ENCODE peak calls at places on chromosomes 4 and X, in five cellular contexts. One of them, this sample, is unnamed.

GRCh38 chr4:51895816-51896408 is 53.0 kb downstream of the DCUN1D4 start:
- DNase-seq in mesendoderm: peak
- DNase-seq in posterior cingulate gyrus: peak
- DNase-seq in MV-4-11: peak
- DNase-seq in fibroblast of the aortic adventitia: peak
- DNase-seq in this sample: peak

GRCh38 chrX:50111762-50112161 is 89.0 kb downstream of the AKAP4 start:
- DNase-seq in fibroblast of the aortic adventitia: no peak
- DNase-seq in posterior cingulate gyrus: no peak
- DNase-seq in mesendoderm: no peak
- DNase-seq in MV-4-11: no peak
- DNase-seq in this sample: no peak

GRCh38 chr4:185215261-185215660 is 5.9 kb downstream of the SNX25 start:
- DNase-seq in fibroblast of the aortic adventitia: no peak
- DNase-seq in MV-4-11: no peak
- DNase-seq in posterior cingulate gyrus: no peak
- DNase-seq in mesendoderm: no peak
- DNase-seq in this sample: no peak

GRCh38 chrX:55342533-55343501 is 78.1 kb upstream of the PAGE3 start:
- DNase-seq in MV-4-11: no peak
- DNase-seq in fibroblast of the aortic adventitia: peak
- DNase-seq in posterior cingulate gyrus: no peak
- DNase-seq in mesendoderm: peak
- DNase-seq in this sample: no peak

GRCh38 chr4:153521467-153521866 is 55.3 kb downstream of the TMEM131L start:
- DNase-seq in mesendoderm: no peak
- DNase-seq in posterior cingulate gyrus: no peak
- DNase-seq in fibroblast of the aortic adventitia: no peak
- DNase-seq in MV-4-11: peak
- DNase-seq in this sample: no peak

GRCh38 chr4:30001628-30002027 is 718.5 kb upstream of the PCDH7 start:
- DNase-seq in MV-4-11: no peak
- DNase-seq in mesendoderm: no peak
- DNase-seq in fibroblast of the aortic adventitia: no peak
- DNase-seq in posterior cingulate gyrus: no peak
- DNase-seq in this sample: no peak

GRCh38 chr4:140645196-140645595 is 76.4 kb upstream of the UCP1 start:
- DNase-seq in fibroblast of the aortic adventitia: no peak
- DNase-seq in MV-4-11: no peak
- DNase-seq in posterior cingulate gyrus: no peak
- DNase-seq in mesendoderm: no peak
- DNase-seq in this sample: no peak

GRCh38 chrX:140163376-140164159 is 198.2 kb upstream of the CXorf66 start:
- DNase-seq in posterior cingulate gyrus: no peak
- DNase-seq in fibroblast of the aortic adventitia: peak
- DNase-seq in mesendoderm: no peak
- DNase-seq in MV-4-11: no peak
- DNase-seq in this sample: no peak

GRCh38 chrX:28988246-28988645 is 401.0 kb downstream of the IL1RAPL1 start:
- DNase-seq in fibroblast of the aortic adventitia: no peak
- DNase-seq in MV-4-11: no peak
- DNase-seq in mesendoderm: peak
- DNase-seq in posterior cingulate gyrus: peak
- DNase-seq in this sample: no peak

GRCh38 chr4:128328106-128328505 is 40.5 kb upstream of the PGRMC2 start:
- DNase-seq in posterior cingulate gyrus: no peak
- DNase-seq in fibroblast of the aortic adventitia: no peak
- DNase-seq in mesendoderm: no peak
- DNase-seq in MV-4-11: no peak
- DNase-seq in this sample: no peak

GRCh38 chr4:90393215-90393614 is 266.0 kb downstream of the CCSER1 start:
- DNase-seq in posterior cingulate gyrus: no peak
- DNase-seq in fibroblast of the aortic adventitia: no peak
- DNase-seq in mesendoderm: no peak
- DNase-seq in MV-4-11: no peak
- DNase-seq in this sample: no peak

GRCh38 chrX:48974574-48974973 is 2.9 kb upstream of the KCND1 start:
- DNase-seq in mesendoderm: no peak
- DNase-seq in MV-4-11: no peak
- DNase-seq in posterior cingulate gyrus: no peak
- DNase-seq in fibroblast of the aortic adventitia: no peak
- DNase-seq in this sample: no peak

GRCh38 chr4:117385531-117385930 is 300.2 kb upstream of the TRAM1L1 start:
- DNase-seq in mesendoderm: no peak
- DNase-seq in posterior cingulate gyrus: no peak
- DNase-seq in MV-4-11: no peak
- DNase-seq in fibroblast of the aortic adventitia: no peak
- DNase-seq in this sample: no peak

GRCh38 chrX:113260474-113260873 is 419.8 kb upstream of the AMOT start:
- DNase-seq in mesendoderm: peak
- DNase-seq in posterior cingulate gyrus: no peak
- DNase-seq in fibroblast of the aortic adventitia: no peak
- DNase-seq in MV-4-11: no peak
- DNase-seq in this sample: no peak

GRCh38 chr4:124325676-124326075 is 386.9 kb downstream of the ANKRD50 start:
- DNase-seq in MV-4-11: no peak
- DNase-seq in fibroblast of the aortic adventitia: no peak
- DNase-seq in posterior cingulate gyrus: no peak
- DNase-seq in mesendoderm: no peak
- DNase-seq in this sample: no peak

GRCh38 chr4:103645991-103646390 is 73.8 kb downstream of the TACR3 start:
- DNase-seq in mesendoderm: no peak
- DNase-seq in fibroblast of the aortic adventitia: no peak
- DNase-seq in posterior cingulate gyrus: no peak
- DNase-seq in MV-4-11: no peak
- DNase-seq in this sample: no peak

GRCh38 chrX:19334945-19335626 is 8.6 kb upstream of the PDHA1 start:
- DNase-seq in fibroblast of the aortic adventitia: no peak
- DNase-seq in mesendoderm: peak
- DNase-seq in MV-4-11: peak
- DNase-seq in posterior cingulate gyrus: no peak
- DNase-seq in this sample: no peak

GRCh38 chr4:88217169-88217568 is 58.7 kb upstream of the ABCG2 start:
- DNase-seq in fibroblast of the aortic adventitia: no peak
- DNase-seq in mesendoderm: no peak
- DNase-seq in MV-4-11: no peak
- DNase-seq in posterior cingulate gyrus: no peak
- DNase-seq in this sample: no peak

GRCh38 chr4:15063341-15063740 is 61.1 kb downstream of the CPEB2 start:
- DNase-seq in mesendoderm: no peak
- DNase-seq in posterior cingulate gyrus: no peak
- DNase-seq in MV-4-11: no peak
- DNase-seq in fibroblast of the aortic adventitia: no peak
- DNase-seq in this sample: no peak

GRCh38 chr4:173516621-173517612 is 13.1 kb downstream of the HAND2 start:
- DNase-seq in MV-4-11: no peak
- DNase-seq in mesendoderm: peak
- DNase-seq in posterior cingulate gyrus: no peak
- DNase-seq in fibroblast of the aortic adventitia: peak
- DNase-seq in this sample: no peak

GRCh38 chr4:121370729-121371325 is 10.0 kb downstream of the QRFPR start:
- DNase-seq in fibroblast of the aortic adventitia: peak
- DNase-seq in MV-4-11: peak
- DNase-seq in mesendoderm: peak
- DNase-seq in posterior cingulate gyrus: no peak
- DNase-seq in this sample: no peak

GRCh38 chr4:123109129-123109528 is 186.7 kb upstream of the NUDT6 start:
- DNase-seq in posterior cingulate gyrus: no peak
- DNase-seq in MV-4-11: no peak
- DNase-seq in fibroblast of the aortic adventitia: no peak
- DNase-seq in mesendoderm: no peak
- DNase-seq in this sample: no peak

GRCh38 chr4:84583871-84584373 is 995 bp downstream of the CDS1 start:
- DNase-seq in posterior cingulate gyrus: no peak
- DNase-seq in fibroblast of the aortic adventitia: no peak
- DNase-seq in MV-4-11: peak
- DNase-seq in mesendoderm: no peak
- DNase-seq in this sample: no peak

GRCh38 chr4:101205878-101206277 is 141.4 kb downstream of the PPP3CA start:
- DNase-seq in MV-4-11: peak
- DNase-seq in fibroblast of the aortic adventitia: peak
- DNase-seq in mesendoderm: peak
- DNase-seq in posterior cingulate gyrus: no peak
- DNase-seq in this sample: no peak

GRCh38 chr4:97038146-97038516 is 1105.1 kb downstream of the STPG2 start:
- DNase-seq in MV-4-11: no peak
- DNase-seq in mesendoderm: no peak
- DNase-seq in fibroblast of the aortic adventitia: no peak
- DNase-seq in posterior cingulate gyrus: no peak
- DNase-seq in this sample: no peak

GRCh38 chr4:150329338-150329737 is 251.1 kb downstream of the DCLK2 start:
- DNase-seq in mesendoderm: no peak
- DNase-seq in fibroblast of the aortic adventitia: peak
- DNase-seq in posterior cingulate gyrus: no peak
- DNase-seq in MV-4-11: peak
- DNase-seq in this sample: no peak

GRCh38 chr4:57131849-57132745 is 21.9 kb upstream of the IGFBP7 start:
- DNase-seq in MV-4-11: no peak
- DNase-seq in fibroblast of the aortic adventitia: no peak
- DNase-seq in mesendoderm: peak
- DNase-seq in posterior cingulate gyrus: no peak
- DNase-seq in this sample: no peak

GRCh38 chr4:140152760-140153418 is 1.1 kb downstream of the MAML3 start:
- DNase-seq in fibroblast of the aortic adventitia: peak
- DNase-seq in posterior cingulate gyrus: peak
- DNase-seq in mesendoderm: peak
- DNase-seq in MV-4-11: no peak
- DNase-seq in this sample: no peak

GRCh38 chr4:108333353-108333920 is 164.7 kb upstream of the LEF1 start:
- DNase-seq in posterior cingulate gyrus: no peak
- DNase-seq in MV-4-11: no peak
- DNase-seq in mesendoderm: no peak
- DNase-seq in fibroblast of the aortic adventitia: no peak
- DNase-seq in this sample: no peak

GRCh38 chrX:143854006-143854405 is 29.9 kb upstream of the UBE2NL start:
- DNase-seq in MV-4-11: peak
- DNase-seq in fibroblast of the aortic adventitia: peak
- DNase-seq in posterior cingulate gyrus: no peak
- DNase-seq in mesendoderm: no peak
- DNase-seq in this sample: no peak

GRCh38 chrX:136954930-136955329 is 74.4 kb upstream of the RBMX start:
- DNase-seq in MV-4-11: peak
- DNase-seq in posterior cingulate gyrus: no peak
- DNase-seq in mesendoderm: peak
- DNase-seq in fibroblast of the aortic adventitia: peak
- DNase-seq in this sample: no peak

GRCh38 chrX:1112321-1112720 is 100.1 kb downstream of the CRLF2 start:
- DNase-seq in fibroblast of the aortic adventitia: no peak
- DNase-seq in mesendoderm: no peak
- DNase-seq in posterior cingulate gyrus: no peak
- DNase-seq in MV-4-11: no peak
- DNase-seq in this sample: no peak

GRCh38 chr4:47741200-47741599 is 96.7 kb downstream of the CORIN start:
- DNase-seq in mesendoderm: no peak
- DNase-seq in posterior cingulate gyrus: no peak
- DNase-seq in MV-4-11: peak
- DNase-seq in fibroblast of the aortic adventitia: no peak
- DNase-seq in this sample: no peak

GRCh38 chr4:158253350-158253980 is 43.2 kb downstream of the TMEM144 start:
- DNase-seq in posterior cingulate gyrus: no peak
- DNase-seq in MV-4-11: peak
- DNase-seq in mesendoderm: peak
- DNase-seq in fibroblast of the aortic adventitia: peak
- DNase-seq in this sample: peak

GRCh38 chr4:148007303-148007702 is 275.4 kb downstream of the ARHGAP10 start:
- DNase-seq in mesendoderm: peak
- DNase-seq in posterior cingulate gyrus: no peak
- DNase-seq in MV-4-11: peak
- DNase-seq in fibroblast of the aortic adventitia: peak
- DNase-seq in this sample: no peak

GRCh38 chrX:77597090-77597489 is 149.9 kb downstream of the FGF16 start:
- DNase-seq in MV-4-11: no peak
- DNase-seq in fibroblast of the aortic adventitia: peak
- DNase-seq in posterior cingulate gyrus: no peak
- DNase-seq in mesendoderm: peak
- DNase-seq in this sample: no peak

GRCh38 chrX:112830540-112830939 is 10.1 kb downstream of the AMOT start:
- DNase-seq in mesendoderm: no peak
- DNase-seq in fibroblast of the aortic adventitia: no peak
- DNase-seq in MV-4-11: no peak
- DNase-seq in posterior cingulate gyrus: no peak
- DNase-seq in this sample: peak

GRCh38 chrX:40281341-40282005 is 183.7 kb upstream of the BCOR start:
- DNase-seq in posterior cingulate gyrus: no peak
- DNase-seq in mesendoderm: no peak
- DNase-seq in MV-4-11: peak
- DNase-seq in fibroblast of the aortic adventitia: no peak
- DNase-seq in this sample: no peak

GRCh38 chr4:109913842-109914241 is 1.2 kb downstream of the EGF start:
- DNase-seq in mesendoderm: no peak
- DNase-seq in posterior cingulate gyrus: no peak
- DNase-seq in fibroblast of the aortic adventitia: no peak
- DNase-seq in MV-4-11: no peak
- DNase-seq in this sample: no peak